ENCODE peak calls at places on chromosomes 13 and 19, in ten cellular contexts. X is CD4-positive, alpha-beta T cell; J is stimulated activated CD8-positive, alpha-beta memory T cell treated with anti-CD3 and anti-CD28 coated beads, Interleukin-7, amount 100 ng/mL, for 4 hours; Y is NCI-H1105 treated with DMSO at 0.1 percent for 48 hours; C is thoracic aorta; Q is GM04503; I is activated T-cell treated with anti-CD3 and anti-CD28 coated beads for 48 hours; R is SW 1271; H is HCT116; N is T-helper 17 cell. O is an unnamed sample.

GRCh38 chr13:43157796-43158195 is 134.4 kb downstream of the DNAJC15 start:
- DNase-seq in X (no peak), J (no peak), Y (no peak), C (no peak), Q (no peak), I (no peak), R (no peak), H (no peak), N (no peak), O (no peak)

GRCh38 chr13:97018029-97018819 is 23.9 kb upstream of the OXGR1 start:
- DNase-seq in X (peak; percentile 13), J (no peak), Y (peak; percentile 35), C (no peak), Q (no peak), I (no peak), R (peak; percentile 41), H (peak; percentile 52), N (no peak), O (peak; percentile 75)

GRCh38 chr13:41311607-41312500 is 787 bp downstream of the NAA16 start:
- DNase-seq in X (peak; percentile 27), J (peak; percentile 48), Y (peak; percentile 10), C (peak; percentile 8), Q (no peak), I (peak; percentile 56), R (peak; percentile 6), H (no peak), N (peak; percentile 48), O (peak; percentile 59)

GRCh38 chr13:76723551-76724232 is 162.5 kb downstream of the KCTD12 start:
- DNase-seq in X (no peak), J (no peak), Y (no peak), C (no peak), Q (peak; percentile 93), I (no peak), R (peak; percentile 19), H (no peak), N (no peak), O (no peak)

GRCh38 chr19:6694147-6694815 is 24.3 kb upstream of the TNFSF14 start:
- DNase-seq in X (no peak), J (no peak), Y (no peak), C (no peak), Q (no peak), I (no peak), R (no peak), H (peak; percentile 38), N (no peak), O (no peak)

GRCh38 chr19:35642312-35642711 is 767 bp downstream of the ETV2 start:
- DNase-seq in X (no peak), J (no peak), Y (no peak), C (no peak), Q (no peak), I (no peak), R (no peak), H (no peak), N (no peak), O (no peak)

GRCh38 chr13:43758834-43759233 is 27.9 kb downstream of the ENOX1 start:
- DNase-seq in X (no peak), J (no peak), Y (no peak), C (no peak), Q (no peak), I (no peak), R (no peak), H (no peak), N (no peak), O (no peak)

GRCh38 chr19:38451629-38452028 is 18.1 kb downstream of the RYR1 start:
- DNase-seq in X (no peak), J (no peak), Y (no peak), C (no peak), Q (no peak), I (no peak), R (no peak), H (no peak), N (no peak), O (no peak)

GRCh38 chr13:66513728-66514127 is 716.4 kb downstream of the PCDH9 start:
- DNase-seq in X (no peak), J (no peak), Y (no peak), C (no peak), Q (no peak), I (no peak), R (no peak), H (no peak), N (no peak), O (no peak)

GRCh38 chr13:75181906-75182305 is 300.1 kb downstream of the TBC1D4 start:
- DNase-seq in X (no peak), J (no peak), Y (no peak), C (no peak), Q (no peak), I (no peak), R (peak; percentile 79), H (no peak), N (no peak), O (no peak)

GRCh38 chr19:34173145-34173956 is 1.0 kb downstream of the LSM14A start:
- DNase-seq in X (peak; percentile 11), J (no peak), Y (peak; percentile 22), C (no peak), Q (no peak), I (no peak), R (peak; percentile 52), H (no peak), N (no peak), O (peak; percentile 61)

GRCh38 chr19:4140237-4140711 is 13.2 kb upstream of the CREB3L3 start:
- DNase-seq in X (no peak), J (no peak), Y (peak; percentile 38), C (no peak), Q (no peak), I (no peak), R (peak; percentile 79), H (peak; percentile 79), N (no peak), O (peak; percentile 79)

GRCh38 chr13:113576597-113576996 is 8.0 kb upstream of the TFDP1 start:
- DNase-seq in X (no peak), J (no peak), Y (no peak), C (no peak), Q (no peak), I (no peak), R (no peak), H (no peak), N (no peak), O (no peak)

GRCh38 chr13:75770164-75771145 is 134.3 kb downstream of the LMO7 start:
- DNase-seq in X (no peak), J (no peak), Y (no peak), C (no peak), Q (no peak), I (no peak), R (no peak), H (no peak), N (no peak), O (no peak)

GRCh38 chr19:12841094-12841493 is 2.8 kb downstream of the MAST1 start:
- DNase-seq in X (no peak), J (no peak), Y (peak; percentile 97), C (no peak), Q (no peak), I (peak; percentile 30), R (no peak), H (no peak), N (no peak), O (peak; percentile 92)

GRCh38 chr13:113216165-113217056 is 7.0 kb downstream of the CUL4A start:
- DNase-seq in X (no peak), J (no peak), Y (peak; percentile 73), C (no peak), Q (no peak), I (no peak), R (peak; percentile 26), H (peak; percentile 56), N (no peak), O (peak; percentile 88)

GRCh38 chr13:111046590-111047141 is 68.4 kb upstream of the ARHGEF7 start:
- DNase-seq in X (no peak), J (no peak), Y (no peak), C (no peak), Q (no peak), I (no peak), R (no peak), H (no peak), N (no peak), O (no peak)

GRCh38 chr19:14114854-14115253 is 2.7 kb downstream of the PRKACA start:
- DNase-seq in X (no peak), J (peak; percentile 26), Y (no peak), C (no peak), Q (no peak), I (peak; percentile 53), R (no peak), H (no peak), N (peak; percentile 32), O (peak; percentile 44)

O was measured in cardiac muscle cell.